ENCODE peak calls at places on chromosome 21, in seven cellular contexts. One of them, this sample, is unnamed.

GRCh38 chr21:44407493-44407892 is 47.8 kb upstream of the LRRC3 start:
- DNase-seq in pancreas: no peak
- DNase-seq in stimulated activated CD8-positive, alpha-beta memory T cell treated with anti-CD3 and anti-CD28 coated beads, Interleukin-12 subunit alpha, Interleukin-12 subunit beta, amount 100 ng/mL, for 4 hours: no peak
- DNase-seq in thyroid gland: no peak
- DNase-seq in mucosa of gallbladder: no peak
- DNase-seq in kidney tubule cell: no peak
- DNase-seq in KG1: no peak
- DNase-seq in this sample: no peak

GRCh38 chr21:35203093-35204021 is 154.3 kb upstream of the RUNX1 start:
- DNase-seq in stimulated activated CD8-positive, alpha-beta memory T cell treated with anti-CD3 and anti-CD28 coated beads, Interleukin-12 subunit alpha, Interleukin-12 subunit beta, amount 100 ng/mL, for 4 hours: no peak
- DNase-seq in thyroid gland: no peak
- DNase-seq in pancreas: no peak
- DNase-seq in KG1: no peak
- DNase-seq in kidney tubule cell: peak
- DNase-seq in mucosa of gallbladder: no peak
- DNase-seq in this sample: no peak

GRCh38 chr21:36156815-36157670 is at the start of gene DOP1B:
- DNase-seq in pancreas: no peak
- DNase-seq in KG1: no peak
- DNase-seq in thyroid gland: peak
- DNase-seq in mucosa of gallbladder: peak
- DNase-seq in stimulated activated CD8-positive, alpha-beta memory T cell treated with anti-CD3 and anti-CD28 coated beads, Interleukin-12 subunit alpha, Interleukin-12 subunit beta, amount 100 ng/mL, for 4 hours: peak
- DNase-seq in kidney tubule cell: no peak
- DNase-seq in this sample: no peak

GRCh38 chr21:36149788-36150187 is 6.8 kb upstream of the DOP1B start:
- DNase-seq in thyroid gland: peak
- DNase-seq in mucosa of gallbladder: no peak
- DNase-seq in pancreas: no peak
- DNase-seq in KG1: no peak
- DNase-seq in kidney tubule cell: no peak
- DNase-seq in stimulated activated CD8-positive, alpha-beta memory T cell treated with anti-CD3 and anti-CD28 coated beads, Interleukin-12 subunit alpha, Interleukin-12 subunit beta, amount 100 ng/mL, for 4 hours: no peak
- DNase-seq in this sample: no peak

GRCh38 chr21:43663033-43663432 is 3.7 kb downstream of the RRP1B start:
- DNase-seq in stimulated activated CD8-positive, alpha-beta memory T cell treated with anti-CD3 and anti-CD28 coated beads, Interleukin-12 subunit alpha, Interleukin-12 subunit beta, amount 100 ng/mL, for 4 hours: no peak
- DNase-seq in pancreas: no peak
- DNase-seq in thyroid gland: no peak
- DNase-seq in kidney tubule cell: no peak
- DNase-seq in mucosa of gallbladder: no peak
- DNase-seq in KG1: no peak
- DNase-seq in this sample: no peak

GRCh38 chr21:36470294-36470693 is 9.6 kb downstream of the CLDN14 start:
- DNase-seq in mucosa of gallbladder: no peak
- DNase-seq in thyroid gland: no peak
- DNase-seq in pancreas: no peak
- DNase-seq in kidney tubule cell: no peak
- DNase-seq in KG1: no peak
- DNase-seq in stimulated activated CD8-positive, alpha-beta memory T cell treated with anti-CD3 and anti-CD28 coated beads, Interleukin-12 subunit alpha, Interleukin-12 subunit beta, amount 100 ng/mL, for 4 hours: no peak
- DNase-seq in this sample: no peak

GRCh38 chr21:43644609-43645008 is 14.7 kb downstream of the HSF2BP start:
- DNase-seq in thyroid gland: peak
- DNase-seq in pancreas: no peak
- DNase-seq in mucosa of gallbladder: no peak
- DNase-seq in KG1: no peak
- DNase-seq in stimulated activated CD8-positive, alpha-beta memory T cell treated with anti-CD3 and anti-CD28 coated beads, Interleukin-12 subunit alpha, Interleukin-12 subunit beta, amount 100 ng/mL, for 4 hours: no peak
- DNase-seq in kidney tubule cell: peak
- DNase-seq in this sample: peak

GRCh38 chr21:46492851-46493250 is 34.2 kb downstream of the DIP2A start:
- DNase-seq in mucosa of gallbladder: no peak
- DNase-seq in stimulated activated CD8-positive, alpha-beta memory T cell treated with anti-CD3 and anti-CD28 coated beads, Interleukin-12 subunit alpha, Interleukin-12 subunit beta, amount 100 ng/mL, for 4 hours: no peak
- DNase-seq in thyroid gland: no peak
- DNase-seq in kidney tubule cell: no peak
- DNase-seq in KG1: no peak
- DNase-seq in pancreas: no peak
- DNase-seq in this sample: no peak

GRCh38 chr21:41886331-41886730 is 7.2 kb upstream of the PRDM15 start:
- DNase-seq in thyroid gland: no peak
- DNase-seq in stimulated activated CD8-positive, alpha-beta memory T cell treated with anti-CD3 and anti-CD28 coated beads, Interleukin-12 subunit alpha, Interleukin-12 subunit beta, amount 100 ng/mL, for 4 hours: no peak
- DNase-seq in pancreas: no peak
- DNase-seq in kidney tubule cell: no peak
- DNase-seq in mucosa of gallbladder: no peak
- DNase-seq in KG1: no peak
- DNase-seq in this sample: no peak

GRCh38 chr21:44414291-44415072 is 40.8 kb upstream of the LRRC3 start:
- DNase-seq in pancreas: no peak
- DNase-seq in stimulated activated CD8-positive, alpha-beta memory T cell treated with anti-CD3 and anti-CD28 coated beads, Interleukin-12 subunit alpha, Interleukin-12 subunit beta, amount 100 ng/mL, for 4 hours: no peak
- DNase-seq in thyroid gland: no peak
- DNase-seq in mucosa of gallbladder: no peak
- DNase-seq in KG1: no peak
- DNase-seq in kidney tubule cell: no peak
- DNase-seq in this sample: no peak

GRCh38 chr21:29896884-29897283 is 42.9 kb downstream of the GRIK1 start:
- DNase-seq in pancreas: no peak
- DNase-seq in stimulated activated CD8-positive, alpha-beta memory T cell treated with anti-CD3 and anti-CD28 coated beads, Interleukin-12 subunit alpha, Interleukin-12 subunit beta, amount 100 ng/mL, for 4 hours: no peak
- DNase-seq in thyroid gland: no peak
- DNase-seq in mucosa of gallbladder: no peak
- DNase-seq in KG1: no peak
- DNase-seq in kidney tubule cell: no peak
- DNase-seq in this sample: no peak

This sample was measured in adrenal gland.